ENCODE peak calls at places on chromosomes 3 and 15, in four cellular contexts. G is GM12878, X is H1, K is K562. S is an unnamed sample. For H3K36me3, the result is how much of the 10 kb centered on the place peaks cover.

GRCh38 chr15:29770796-29771195 is 51.5 kb downstream of the TJP1 start:
- DNase-seq in K (no peak), X (no peak), G (no peak), S (no peak)

GRCh38 chr3:10941972-10942371 is 50.6 kb upstream of the SLC6A1 start:
- DNase-seq in X (peak), K (peak), G (no peak), S (no peak)

GRCh38 chr15:58401991-58402649 is 29.7 kb upstream of the LIPC start:
- DNase-seq in X (no peak), G (no peak), K (no peak), S (no peak)

GRCh38 chr3:73448761-73449290 is 175.9 kb downstream of the PDZRN3 start:
- DNase-seq in K (no peak), X (no peak), G (peak), S (no peak)

GRCh38 chr3:66038726-66039589 is at the start of gene MAGI1:
- DNase-seq in G (no peak), X (peak), K (peak), S (peak)

GRCh38 chr3:25785826-25786225 is 2.6 kb upstream of the NGLY1 start:
- DNase-seq in G (no peak), K (no peak), X (no peak), S (no peak)

GRCh38 chr3:178067721-178068120 is 468.5 kb upstream of the KCNMB2 start:
- DNase-seq in X (no peak), G (no peak), K (no peak), S (no peak)

GRCh38 chr15:101091080-101092017 is 160.5 kb downstream of the CHSY1 start:
- DNase-seq in G (no peak), X (no peak), K (no peak), S (peak)

GRCh38 chr3:177358968-177359600 is 161.8 kb upstream of the TBL1XR1 start:
- DNase-seq in X (peak), K (peak), G (no peak), S (no peak)

GRCh38 chr15:75356006-75356405 is 9.2 kb downstream of the NEIL1 start:
- DNase-seq in K (no peak), X (no peak), G (no peak), S (no peak)

GRCh38 chr15:91973481-91973880 is 120.0 kb downstream of the SLCO3A1 start:
- DNase-seq in K (no peak), X (no peak), G (no peak), S (no peak)

GRCh38 chr15:54273928-54274327 is 295.7 kb downstream of the UNC13C start:
- DNase-seq in K (no peak), G (no peak), X (no peak), S (no peak)

GRCh38 chr15:29094711-29095110 is 174.9 kb downstream of the NSMCE3 start:
- DNase-seq in K (no peak), X (no peak), G (no peak), S (no peak)

GRCh38 chr15:39219608-39220007 is 361.3 kb upstream of the THBS1 start:
- DNase-seq in K (no peak), X (no peak), G (no peak), S (no peak)

GRCh38 chr15:93983501-93983900 is 247.9 kb upstream of the MCTP2 start:
- DNase-seq in G (no peak), X (no peak), K (no peak), S (no peak)

GRCh38 chr3:46127503-46127902 is 80.6 kb downstream of the CCR1 start:
- DNase-seq in G (no peak), K (no peak), X (no peak), S (peak)

GRCh38 chr3:115518100-115518852 is 105.0 kb upstream of the GAP43 start:
- DNase-seq in G (no peak), K (no peak), X (no peak), S (no peak)

GRCh38 chr15:57741089-57741488 is 34.6 kb downstream of the POLR2M start:
- DNase-seq in G (no peak), K (no peak), X (no peak), S (no peak)

GRCh38 chr15:93895976-93896770 is 335.2 kb upstream of the MCTP2 start:
- DNase-seq in K (no peak), X (no peak), G (no peak), S (no peak)

GRCh38 chr15:94008101-94009080 is 223.0 kb upstream of the MCTP2 start:
- DNase-seq in X (no peak), K (no peak), G (no peak), S (no peak)

GRCh38 chr3:179446501-179446900 is 4.8 kb downstream of the GNB4 start:
- DNase-seq in G (no peak), K (no peak), X (no peak), S (peak)

GRCh38 chr3:186516645-186517044 is 27.5 kb downstream of the CRYGS start:
- DNase-seq in K (no peak), G (no peak), X (no peak), S (no peak)

GRCh38 chr3:171407746-171408145 is 52.5 kb downstream of the TNIK start:
- DNase-seq in K (peak), G (no peak), X (no peak), S (no peak)

GRCh38 chr3:62622553-62623174 is 249.3 kb upstream of the FEZF2 start:
- DNase-seq in G (peak), X (no peak), K (peak), S (peak)

GRCh38 chr3:40615110-40615915 is 90.6 kb downstream of the ZNF621 start:
- DNase-seq in X (peak), G (no peak), K (no peak), S (no peak)

GRCh38 chr3:47890832-47891620 is 88.1 kb downstream of the DHX30 start:
- DNase-seq in G (no peak), K (no peak), X (no peak), S (no peak)

GRCh38 chr3:101128786-101129185 is 135.6 kb upstream of the ABI3BP start:
- DNase-seq in G (no peak), K (no peak), X (no peak), S (no peak)

GRCh38 chr15:41233367-41233771 is 2.3 kb downstream of the CHP1 start:
- DNase-seq in K (peak), X (no peak), G (no peak), S (peak)

GRCh38 chr3:98734737-98735136 is 28.4 kb upstream of the ST3GAL6 start:
- DNase-seq in G (no peak), K (no peak), X (no peak), S (no peak)

GRCh38 chr3:9780451-9780797 is 10.7 kb upstream of the CAMK1 start:
- DNase-seq in K (no peak), X (no peak), G (no peak), S (no peak)

GRCh38 chr3:169841171-169841570 is 28.5 kb upstream of the LRRC34 start:
- DNase-seq in G (peak), K (no peak), X (no peak), S (no peak)

GRCh38 chr15:88454867-88455810 is 12.0 kb downstream of the MRPL46 start:
- DNase-seq in K (peak), G (no peak), X (peak), S (peak)

GRCh38 chr15:85154061-85154460 is 172.4 kb downstream of the PDE8A start:
- DNase-seq in K (peak), X (no peak), G (no peak), S (no peak)

GRCh38 chr3:140296796-140297352 is 361.9 kb downstream of the CLSTN2 start:
- DNase-seq in G (no peak), K (no peak), X (no peak), S (peak)

GRCh38 chr15:99677540-99678134 is 55.6 kb downstream of the LYSMD4 start:
- DNase-seq in K (no peak), G (no peak), X (no peak), S (no peak)
- H3K36me3 ChIP-seq in K (under half), G (under half), X (under half), S (under half)

GRCh38 chr15:97995881-97996603 is 35.5 kb downstream of the ARRDC4 start:
- DNase-seq in X (peak), K (peak), G (no peak), S (no peak)
- H3K9ac ChIP-seq in X (no peak), K (no peak), G (no peak), S (peak)

GRCh38 chr3:157938154-157938774 is 168.0 kb downstream of the SHOX2 start:
- DNase-seq in K (no peak), G (no peak), X (no peak), S (no peak)
- TF ChIP-seq KDM1A in K (no peak), G (no peak), X (no peak), S (no peak)

GRCh38 chr15:64117759-64118487 is 22.1 kb downstream of the SNX1 start:
- DNase-seq in G (no peak), K (no peak), X (no peak), S (no peak)
- H3K36me3 ChIP-seq in G (under half), K (half or more), X (under half), S (under half)

DNA sequence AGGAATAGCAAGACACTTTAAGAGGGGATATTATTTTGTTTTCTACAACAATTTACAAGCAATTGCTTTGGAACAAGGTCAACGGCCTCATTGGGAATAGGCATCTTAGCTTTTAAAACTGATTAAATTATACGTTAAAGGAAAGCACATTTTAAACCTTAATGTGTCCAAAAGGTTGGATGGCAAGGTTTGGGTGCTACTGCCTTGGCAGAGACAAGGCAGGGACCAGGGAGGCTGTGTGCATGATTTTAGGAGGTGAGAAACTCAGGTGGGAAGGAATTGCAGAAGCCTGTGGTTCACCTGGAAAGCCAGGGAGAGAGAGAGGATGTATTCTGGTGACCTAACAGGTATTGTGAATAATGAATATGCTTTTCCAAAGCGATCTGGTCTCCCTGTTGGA is 54.3 kb downstream of the TGFBR2 start:
- DNase-seq in X (no peak), G (no peak), K (no peak), S (no peak)
- H3K9ac ChIP-seq in X (no peak), G (no peak), K (no peak), S (no peak)

DNA sequence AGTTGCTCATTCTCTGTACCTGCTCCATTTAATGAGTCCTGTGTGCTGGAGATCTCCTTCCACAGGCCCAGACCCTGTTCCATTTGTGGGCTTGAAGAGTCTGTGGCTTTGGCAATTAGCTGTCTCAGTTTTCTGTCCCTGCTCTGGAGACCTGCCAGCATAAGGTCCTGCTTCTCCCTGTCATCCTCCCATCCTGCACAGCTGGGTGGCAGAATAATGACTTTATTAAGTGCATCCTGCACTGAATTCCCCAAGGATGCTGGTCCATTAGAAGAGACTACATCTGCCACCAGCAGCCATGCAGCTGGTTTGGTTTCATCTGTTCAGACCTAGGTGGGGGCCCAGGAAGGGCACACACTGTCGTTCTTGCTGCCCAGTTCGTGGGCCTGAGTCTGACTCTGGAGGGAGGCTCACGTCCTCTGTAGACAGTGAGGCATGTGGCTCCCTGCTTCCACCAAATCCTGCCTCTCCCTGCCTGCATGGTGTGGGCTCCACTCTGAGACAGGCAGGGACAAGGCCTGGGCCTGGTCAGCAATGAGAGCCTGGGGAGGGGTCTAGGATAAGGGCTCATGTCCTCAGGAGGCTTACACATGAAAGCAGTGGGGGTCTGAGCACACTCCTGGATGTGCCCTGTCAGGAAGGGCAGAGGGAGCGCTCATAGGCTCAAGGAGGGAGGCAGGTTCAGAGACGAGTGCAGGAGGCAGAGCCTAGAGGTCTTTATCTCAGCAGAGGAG is 78.4 kb upstream of the PRR23E start:
- DNase-seq in G (no peak), X (no peak), K (no peak), S (no peak)
- TF ChIP-seq KDM1A in G (no peak), X (no peak), K (no peak), S (no peak)

GRCh38 chr3:125017406-125017805 is 38.4 kb downstream of the HEG1 start:
- DNase-seq in X (no peak), G (no peak), K (no peak), S (no peak)
- H3K36me3 ChIP-seq in X (under half), G (half or more), K (under half), S (half or more)

S was measured in HepG2.